ENCODE peak calls at places on chromosomes 1 and 21, in eight cellular contexts. N is KBM-7, X is iPS-NIHi11, F is GM04503, R is brain microvascular endothelial cell, K is NCI-H1092, Y is glutamatergic neuron, U is NCI-H1436. A is an unnamed sample.

GRCh38 chr1:69567847-69568434 is at the start of gene LRRC7:
- DNase-seq in Y (peak; percentile 55), N (peak; percentile 5), R (no peak), X (peak; percentile 55), K (peak; percentile 27), F (no peak), U (peak; percentile 74), A (peak; percentile 41)

GRCh38 chr1:22174446-22174845 is 31.5 kb upstream of the WNT4 start:
- DNase-seq in F (no peak), Y (no peak), X (no peak), N (no peak), U (no peak), K (no peak), R (no peak), A (no peak)

GRCh38 chr21:18801468-18801867 is 397.9 kb upstream of the TMPRSS15 start:
- DNase-seq in X (no peak), K (no peak), F (no peak), Y (no peak), N (no peak), R (peak; percentile 12), U (no peak), A (no peak)

GRCh38 chr21:28336299-28336698 is 656.4 kb downstream of the LTN1 start:
- DNase-seq in R (peak; percentile 60), Y (no peak), U (no peak), K (no peak), X (peak; percentile 46), N (no peak), F (peak; percentile 64), A (peak; percentile 29)

GRCh38 chr1:201344206-201345080 is 33.0 kb downstream of the TNNT2 start:
- DNase-seq in N (no peak), U (no peak), Y (peak; percentile 8), X (no peak), K (no peak), F (no peak), R (no peak), A (no peak)

GRCh38 chr1:59697138-59697811 is 117.5 kb upstream of the HOOK1 start:
- DNase-seq in X (no peak), N (peak; percentile 75), U (no peak), R (no peak), F (no peak), Y (no peak), K (no peak), A (no peak)

GRCh38 chr1:29271724-29272123 is 35.4 kb downstream of the PTPRU start:
- DNase-seq in F (peak; percentile 46), K (no peak), R (peak; percentile 54), N (no peak), X (peak; percentile 84), Y (no peak), U (no peak), A (peak; percentile 43)

GRCh38 chr1:51265618-51266017 is 29.5 kb downstream of the RNF11 start:
- DNase-seq in R (no peak), U (no peak), F (no peak), N (peak; percentile 57), X (no peak), Y (no peak), K (no peak), A (no peak)

GRCh38 chr1:17404820-17405219 is 32.8 kb downstream of the PADI6 start:
- DNase-seq in N (no peak), X (no peak), U (no peak), F (no peak), Y (no peak), R (no peak), K (no peak), A (no peak)

GRCh38 chr21:14533555-14534400 is 12.3 kb downstream of the SAMSN1 start:
- DNase-seq in U (no peak), K (no peak), X (no peak), N (no peak), F (no peak), R (peak; percentile 43), Y (no peak), A (no peak)

GRCh38 chr21:46424621-46425020 is 34.1 kb upstream of the DIP2A start:
- DNase-seq in R (no peak), N (no peak), K (no peak), F (no peak), U (no peak), Y (no peak), X (no peak), A (no peak)

GRCh38 chr1:156376146-156376545 is 7.1 kb downstream of the RHBG start:
- DNase-seq in R (no peak), K (no peak), Y (no peak), N (no peak), F (no peak), U (no peak), X (no peak), A (no peak)

GRCh38 chr1:204493145-204493881 is 1.3 kb downstream of the PIK3C2B start:
- DNase-seq in R (no peak), K (peak; percentile 41), F (peak; percentile 12), Y (no peak), X (peak; percentile 74), N (no peak), U (no peak), A (peak; percentile 34)

GRCh38 chr1:100734716-100735115 is 15.2 kb downstream of the VCAM1 start:
- DNase-seq in F (peak; percentile 47), X (no peak), K (no peak), U (no peak), N (no peak), Y (no peak), R (no peak), A (no peak)

GRCh38 chr1:101198842-101199636 is 37.8 kb upstream of the S1PR1 start:
- DNase-seq in N (no peak), X (no peak), K (no peak), U (no peak), F (no peak), Y (no peak), R (no peak), A (no peak)

GRCh38 chr1:234409328-234409727 is 36.1 kb downstream of the COA6 start:
- DNase-seq in Y (no peak), R (no peak), N (no peak), F (no peak), K (no peak), U (no peak), X (no peak), A (no peak)